ENCODE peak calls at places on chromosome 9, in six cellular contexts. S is GM13977; L is left kidney; O is GM06990; Q is HFF-Myc; Y is stimulated activated CD4-positive, alpha-beta T cell treated with anti-CD3 and anti-CD28 coated beads, Interleukin-2, amount 100 ng/mL, for 48 hours. D is an unnamed sample.

GRCh38 chr9:120921751-120922181 is 4.8 kb downstream of the TRAF1 start:
- DNase-seq in L (peak), O (no peak), S (no peak), Y (no peak), Q (no peak), D (no peak)

GRCh38 chr9:129968690-129969485 is 74.1 kb downstream of the FNBP1 start:
- DNase-seq in Q (no peak), O (no peak), S (no peak), L (no peak), Y (no peak), D (no peak)

GRCh38 chr9:133117271-133118178 is 3.5 kb downstream of the RALGDS start:
- DNase-seq in S (no peak), O (no peak), Q (no peak), Y (no peak), L (no peak), D (no peak)

GRCh38 chr9:37026085-37026935 is 7.8 kb downstream of the PAX5 start:
- DNase-seq in S (peak), L (peak), Y (no peak), Q (no peak), O (no peak), D (no peak)

GRCh38 chr9:77834898-77835505 is 186.9 kb upstream of the GNA14 start:
- DNase-seq in O (no peak), S (no peak), L (no peak), Q (no peak), Y (no peak), D (no peak)

GRCh38 chr9:110996436-110997224 is 41.6 kb downstream of the LPAR1 start:
- DNase-seq in S (no peak), O (no peak), L (no peak), Q (peak), Y (no peak), D (no peak)

GRCh38 chr9:110691002-110691549 is 22.5 kb downstream of the MUSK start:
- DNase-seq in O (no peak), Y (peak), S (no peak), Q (no peak), L (peak), D (no peak)

GRCh38 chr9:122186301-122186700 is 26.6 kb downstream of the MORN5 start:
- DNase-seq in O (no peak), Q (no peak), Y (no peak), S (no peak), L (peak), D (no peak)

GRCh38 chr9:123268240-123268949 is at the start of gene STRBP:
- DNase-seq in L (peak), O (peak), Y (peak), S (peak), Q (peak), D (peak)

GRCh38 chr9:1604942-1605560 is 410.1 kb upstream of the SMARCA2 start:
- DNase-seq in Q (peak), O (peak), Y (no peak), L (peak), S (peak), D (no peak)

GRCh38 chr9:92468206-92468605 is 14.1 kb downstream of the ASPN start:
- DNase-seq in O (no peak), Q (no peak), S (no peak), L (no peak), Y (no peak), D (no peak)

GRCh38 chr9:133303266-133304157 is 28.5 kb upstream of the ABO start:
- DNase-seq in S (no peak), L (no peak), Y (no peak), Q (no peak), O (no peak), D (no peak)

GRCh38 chr9:4959028-4959427 is 26.0 kb upstream of the JAK2 start:
- DNase-seq in S (no peak), Q (no peak), Y (no peak), L (no peak), O (no peak), D (no peak)

GRCh38 chr9:8331507-8331906 is 531.9 kb upstream of the DMAC1 start:
- DNase-seq in Q (no peak), Y (no peak), S (no peak), O (no peak), L (peak), D (no peak)

GRCh38 chr9:70589571-70590263 is 175.3 kb upstream of the KLF9 start:
- DNase-seq in O (no peak), S (no peak), L (no peak), Y (no peak), Q (no peak), D (no peak)

GRCh38 chr9:132243156-132244074 is 81.6 kb downstream of the NTNG2 start:
- DNase-seq in O (no peak), Y (no peak), S (no peak), Q (no peak), L (no peak), D (no peak)

D was measured in SHP77.